ENCODE peak calls at places on chromosomes 16 and 17, in five cellular contexts. One of them, this sample, is unnamed.

GRCh38 chr17:31318298-31319190 is 2.9 kb downstream of the EVI2A start:
- DNase-seq in cardiac muscle cell: no peak
- DNase-seq in hepatic stellate cell: no peak
- DNase-seq in stimulated activated CD4-positive, alpha-beta T cell treated with anti-CD3 and anti-CD28 coated beads, Interleukin-2, amount 100 ng/mL, for 48 hours: peak; percentile 48
- DNase-seq in Daoy: peak; percentile 81
- DNase-seq in this sample: no peak

GRCh38 chr17:79220715-79221291 is 146.2 kb downstream of the ENGASE start:
- DNase-seq in stimulated activated CD4-positive, alpha-beta T cell treated with anti-CD3 and anti-CD28 coated beads, Interleukin-2, amount 100 ng/mL, for 48 hours: no peak
- DNase-seq in hepatic stellate cell: no peak
- DNase-seq in Daoy: peak; percentile 50
- DNase-seq in cardiac muscle cell: peak; percentile 63
- DNase-seq in this sample: no peak

GRCh38 chr17:15446036-15446435 is 21.4 kb downstream of the CDRT4 start:
- DNase-seq in hepatic stellate cell: no peak
- DNase-seq in cardiac muscle cell: no peak
- DNase-seq in stimulated activated CD4-positive, alpha-beta T cell treated with anti-CD3 and anti-CD28 coated beads, Interleukin-2, amount 100 ng/mL, for 48 hours: no peak
- DNase-seq in Daoy: no peak
- DNase-seq in this sample: no peak

GRCh38 chr16:4846503-4846900 is 586 bp downstream of the GLYR1 start:
- DNase-seq in cardiac muscle cell: peak; percentile 68
- DNase-seq in stimulated activated CD4-positive, alpha-beta T cell treated with anti-CD3 and anti-CD28 coated beads, Interleukin-2, amount 100 ng/mL, for 48 hours: peak; percentile 12
- DNase-seq in Daoy: peak; percentile 35
- DNase-seq in hepatic stellate cell: peak; percentile 70
- DNase-seq in this sample: peak; percentile 79

GRCh38 chr16:85401917-85402766 is 211.0 kb upstream of the GSE1 start:
- DNase-seq in hepatic stellate cell: no peak
- DNase-seq in stimulated activated CD4-positive, alpha-beta T cell treated with anti-CD3 and anti-CD28 coated beads, Interleukin-2, amount 100 ng/mL, for 48 hours: no peak
- DNase-seq in Daoy: no peak
- DNase-seq in cardiac muscle cell: no peak
- DNase-seq in this sample: no peak

GRCh38 chr16:27677300-27677699 is 127.4 kb downstream of the KATNIP start:
- DNase-seq in cardiac muscle cell: no peak
- DNase-seq in hepatic stellate cell: peak; percentile 14
- DNase-seq in stimulated activated CD4-positive, alpha-beta T cell treated with anti-CD3 and anti-CD28 coated beads, Interleukin-2, amount 100 ng/mL, for 48 hours: no peak
- DNase-seq in Daoy: no peak
- DNase-seq in this sample: peak; percentile 66

GRCh38 chr16:88536510-88536909 is 33.7 kb upstream of the ZC3H18 start:
- DNase-seq in stimulated activated CD4-positive, alpha-beta T cell treated with anti-CD3 and anti-CD28 coated beads, Interleukin-2, amount 100 ng/mL, for 48 hours: no peak
- DNase-seq in hepatic stellate cell: no peak
- DNase-seq in cardiac muscle cell: no peak
- DNase-seq in Daoy: no peak
- DNase-seq in this sample: no peak

GRCh38 chr17:72683506-72684404 is 408.7 kb downstream of the SLC39A11 start:
- DNase-seq in stimulated activated CD4-positive, alpha-beta T cell treated with anti-CD3 and anti-CD28 coated beads, Interleukin-2, amount 100 ng/mL, for 48 hours: no peak
- DNase-seq in cardiac muscle cell: peak; percentile 5
- DNase-seq in hepatic stellate cell: peak; percentile 82
- DNase-seq in Daoy: peak; percentile 94
- DNase-seq in this sample: peak; percentile 90

GRCh38 chr17:77696720-77697460 is 261.6 kb upstream of the TNRC6C start:
- DNase-seq in Daoy: no peak
- DNase-seq in hepatic stellate cell: no peak
- DNase-seq in stimulated activated CD4-positive, alpha-beta T cell treated with anti-CD3 and anti-CD28 coated beads, Interleukin-2, amount 100 ng/mL, for 48 hours: no peak
- DNase-seq in cardiac muscle cell: no peak
- DNase-seq in this sample: no peak

GRCh38 chr16:2147981-2148671 is at the start of gene RAB26:
- DNase-seq in Daoy: peak; percentile 87
- DNase-seq in stimulated activated CD4-positive, alpha-beta T cell treated with anti-CD3 and anti-CD28 coated beads, Interleukin-2, amount 100 ng/mL, for 48 hours: peak; percentile 35
- DNase-seq in cardiac muscle cell: peak; percentile 81
- DNase-seq in hepatic stellate cell: peak; percentile 58
- DNase-seq in this sample: peak; percentile 94

GRCh38 chr17:19238167-19238505 is 970 bp downstream of the EPN2 start:
- DNase-seq in Daoy: peak; percentile 41
- DNase-seq in hepatic stellate cell: peak; percentile 51
- DNase-seq in stimulated activated CD4-positive, alpha-beta T cell treated with anti-CD3 and anti-CD28 coated beads, Interleukin-2, amount 100 ng/mL, for 48 hours: no peak
- DNase-seq in cardiac muscle cell: peak; percentile 50
- DNase-seq in this sample: no peak

GRCh38 chr17:76716146-76716833 is 5.5 kb upstream of the MXRA7 start:
- DNase-seq in cardiac muscle cell: no peak
- DNase-seq in stimulated activated CD4-positive, alpha-beta T cell treated with anti-CD3 and anti-CD28 coated beads, Interleukin-2, amount 100 ng/mL, for 48 hours: no peak
- DNase-seq in hepatic stellate cell: peak; percentile 86
- DNase-seq in Daoy: peak; percentile 97
- DNase-seq in this sample: peak; percentile 22

GRCh38 chr16:2857451-2858244 is at the start of gene PRSS22:
- DNase-seq in cardiac muscle cell: no peak
- DNase-seq in Daoy: peak; percentile 34
- DNase-seq in stimulated activated CD4-positive, alpha-beta T cell treated with anti-CD3 and anti-CD28 coated beads, Interleukin-2, amount 100 ng/mL, for 48 hours: no peak
- DNase-seq in hepatic stellate cell: no peak
- DNase-seq in this sample: no peak

GRCh38 chr17:42249681-42250446 is 26.3 kb downstream of the STAT5B start:
- DNase-seq in cardiac muscle cell: no peak
- DNase-seq in stimulated activated CD4-positive, alpha-beta T cell treated with anti-CD3 and anti-CD28 coated beads, Interleukin-2, amount 100 ng/mL, for 48 hours: no peak
- DNase-seq in hepatic stellate cell: no peak
- DNase-seq in Daoy: no peak
- DNase-seq in this sample: no peak

GRCh38 chr16:31452631-31453106 is 6.6 kb upstream of the ARMC5 start:
- DNase-seq in cardiac muscle cell: no peak
- DNase-seq in stimulated activated CD4-positive, alpha-beta T cell treated with anti-CD3 and anti-CD28 coated beads, Interleukin-2, amount 100 ng/mL, for 48 hours: no peak
- DNase-seq in Daoy: peak; percentile 74
- DNase-seq in hepatic stellate cell: peak; percentile 87
- DNase-seq in this sample: peak; percentile 91

GRCh38 chr16:87369796-87370719 is 13.5 kb downstream of the FBXO31 start:
- DNase-seq in cardiac muscle cell: no peak
- DNase-seq in hepatic stellate cell: no peak
- DNase-seq in stimulated activated CD4-positive, alpha-beta T cell treated with anti-CD3 and anti-CD28 coated beads, Interleukin-2, amount 100 ng/mL, for 48 hours: no peak
- DNase-seq in Daoy: no peak
- DNase-seq in this sample: no peak

GRCh38 chr17:77907497-77908120 is 50.9 kb upstream of the TNRC6C start:
- DNase-seq in hepatic stellate cell: no peak
- DNase-seq in Daoy: no peak
- DNase-seq in cardiac muscle cell: no peak
- DNase-seq in stimulated activated CD4-positive, alpha-beta T cell treated with anti-CD3 and anti-CD28 coated beads, Interleukin-2, amount 100 ng/mL, for 48 hours: no peak
- DNase-seq in this sample: no peak

GRCh38 chr17:3555189-3555796 is 2.3 kb downstream of the TRPV3 start:
- DNase-seq in stimulated activated CD4-positive, alpha-beta T cell treated with anti-CD3 and anti-CD28 coated beads, Interleukin-2, amount 100 ng/mL, for 48 hours: no peak
- DNase-seq in cardiac muscle cell: no peak
- DNase-seq in Daoy: no peak
- DNase-seq in hepatic stellate cell: no peak
- DNase-seq in this sample: no peak

GRCh38 chr17:29369831-29370735 is 20.1 kb upstream of the TAOK1 start:
- DNase-seq in Daoy: peak; percentile 70
- DNase-seq in cardiac muscle cell: peak; percentile 83
- DNase-seq in stimulated activated CD4-positive, alpha-beta T cell treated with anti-CD3 and anti-CD28 coated beads, Interleukin-2, amount 100 ng/mL, for 48 hours: peak; percentile 19
- DNase-seq in hepatic stellate cell: peak; percentile 69
- DNase-seq in this sample: peak; percentile 89

GRCh38 chr17:41736983-41737679 is 2.7 kb upstream of the HAP1 start:
- DNase-seq in cardiac muscle cell: no peak
- DNase-seq in Daoy: no peak
- DNase-seq in hepatic stellate cell: no peak
- DNase-seq in stimulated activated CD4-positive, alpha-beta T cell treated with anti-CD3 and anti-CD28 coated beads, Interleukin-2, amount 100 ng/mL, for 48 hours: no peak
- DNase-seq in this sample: no peak

GRCh38 chr17:81665205-81666091 is 957 bp downstream of the OXLD1 start:
- DNase-seq in hepatic stellate cell: no peak
- DNase-seq in Daoy: peak; percentile 52
- DNase-seq in cardiac muscle cell: no peak
- DNase-seq in stimulated activated CD4-positive, alpha-beta T cell treated with anti-CD3 and anti-CD28 coated beads, Interleukin-2, amount 100 ng/mL, for 48 hours: peak; percentile 51
- DNase-seq in this sample: peak; percentile 36

GRCh38 chr16:6484931-6485330 is 847.7 kb upstream of the RBFOX1 start:
- DNase-seq in cardiac muscle cell: no peak
- DNase-seq in hepatic stellate cell: no peak
- DNase-seq in stimulated activated CD4-positive, alpha-beta T cell treated with anti-CD3 and anti-CD28 coated beads, Interleukin-2, amount 100 ng/mL, for 48 hours: no peak
- DNase-seq in Daoy: no peak
- DNase-seq in this sample: no peak

GRCh38 chr17:46818929-46819859 is 702 bp upstream of the WNT3 start:
- DNase-seq in hepatic stellate cell: peak; percentile 42
- DNase-seq in Daoy: no peak
- DNase-seq in stimulated activated CD4-positive, alpha-beta T cell treated with anti-CD3 and anti-CD28 coated beads, Interleukin-2, amount 100 ng/mL, for 48 hours: no peak
- DNase-seq in cardiac muscle cell: no peak
- DNase-seq in this sample: no peak

GRCh38 chr17:7644768-7645167 is 6.0 kb upstream of the ATP1B2 start:
- DNase-seq in hepatic stellate cell: no peak
- DNase-seq in cardiac muscle cell: no peak
- DNase-seq in stimulated activated CD4-positive, alpha-beta T cell treated with anti-CD3 and anti-CD28 coated beads, Interleukin-2, amount 100 ng/mL, for 48 hours: no peak
- DNase-seq in Daoy: peak; percentile 76
- DNase-seq in this sample: no peak

GRCh38 chr17:66338937-66339336 is 36.5 kb downstream of the PRKCA start:
- DNase-seq in Daoy: no peak
- DNase-seq in cardiac muscle cell: no peak
- DNase-seq in stimulated activated CD4-positive, alpha-beta T cell treated with anti-CD3 and anti-CD28 coated beads, Interleukin-2, amount 100 ng/mL, for 48 hours: no peak
- DNase-seq in hepatic stellate cell: no peak
- DNase-seq in this sample: no peak

GRCh38 chr17:4600563-4600962 is 16.2 kb downstream of the SMTNL2 start:
- DNase-seq in cardiac muscle cell: peak; percentile 91
- DNase-seq in stimulated activated CD4-positive, alpha-beta T cell treated with anti-CD3 and anti-CD28 coated beads, Interleukin-2, amount 100 ng/mL, for 48 hours: no peak
- DNase-seq in Daoy: no peak
- DNase-seq in hepatic stellate cell: no peak
- DNase-seq in this sample: no peak

GRCh38 chr16:29943846-29944669 is 17.8 kb upstream of the TMEM219 start:
- DNase-seq in hepatic stellate cell: peak; percentile 86
- DNase-seq in Daoy: peak; percentile 96
- DNase-seq in cardiac muscle cell: peak; percentile 27
- DNase-seq in stimulated activated CD4-positive, alpha-beta T cell treated with anti-CD3 and anti-CD28 coated beads, Interleukin-2, amount 100 ng/mL, for 48 hours: no peak
- DNase-seq in this sample: peak; percentile 100

GRCh38 chr17:37527249-37527851 is 37.7 kb downstream of the DUSP14 start:
- DNase-seq in cardiac muscle cell: peak; percentile 61
- DNase-seq in hepatic stellate cell: peak; percentile 41
- DNase-seq in Daoy: peak; percentile 14
- DNase-seq in stimulated activated CD4-positive, alpha-beta T cell treated with anti-CD3 and anti-CD28 coated beads, Interleukin-2, amount 100 ng/mL, for 48 hours: peak; percentile 2
- DNase-seq in this sample: peak; percentile 59